ENCODE peak calls at places on chromosomes 1 and 21, in nine cellular contexts. Z is lower lobe of right lung; M is IMR-90; U is CD8-positive, alpha-beta memory T cell; D is AG09309; E is upper lobe of right lung; R is Peyer's patch; H is HFF-Myc; K is astrocyte of the cerebellum. S is an unnamed sample.

GRCh38 chr1:87392241-87393192 is 63.8 kb downstream of the LMO4 start:
- DNase-seq in H (no peak), U (no peak), M (peak), K (peak), D (no peak), Z (no peak), R (no peak), E (no peak), S (no peak)

GRCh38 chr1:204323887-204324286 is 35.8 kb downstream of the PLEKHA6 start:
- DNase-seq in H (no peak), M (peak), Z (no peak), K (no peak), D (peak), U (no peak), R (no peak), E (no peak), S (no peak)

GRCh38 chr1:33383974-33384767 is 46.7 kb downstream of the PHC2 start:
- DNase-seq in H (peak), R (no peak), M (peak), Z (no peak), E (no peak), K (peak), U (no peak), D (no peak), S (peak)

GRCh38 chr1:151638074-151638775 is 26.4 kb downstream of the SNX27 start:
- DNase-seq in H (no peak), K (no peak), D (no peak), E (no peak), R (no peak), Z (no peak), M (no peak), U (no peak), S (no peak)

GRCh38 chr1:47611992-47612391 is 174.1 kb downstream of the FOXD2 start:
- DNase-seq in Z (no peak), K (no peak), U (no peak), D (no peak), H (no peak), E (no peak), M (no peak), R (no peak), S (no peak)

GRCh38 chr1:84541679-84542078 is 32.6 kb downstream of the CTBS start:
- DNase-seq in H (no peak), R (no peak), K (no peak), Z (no peak), E (no peak), M (no peak), D (no peak), U (no peak), S (peak)

GRCh38 chr1:203656796-203657620 is 30.4 kb downstream of the ATP2B4 start:
- DNase-seq in D (no peak), Z (no peak), R (no peak), E (no peak), U (no peak), H (no peak), M (no peak), K (no peak), S (no peak)

GRCh38 chr1:233295775-233296322 is 324 bp upstream of the PCNX2 start:
- DNase-seq in K (peak), M (no peak), Z (no peak), U (no peak), H (no peak), D (no peak), R (no peak), E (no peak), S (no peak)

GRCh38 chr1:168483531-168483930 is 60.3 kb downstream of the XCL2 start:
- DNase-seq in K (peak), U (no peak), Z (no peak), H (no peak), D (peak), E (no peak), M (peak), R (no peak), S (no peak)

GRCh38 chr1:95084317-95085176 is 11.8 kb upstream of the ALG14 start:
- DNase-seq in E (no peak), U (peak), R (peak), Z (no peak), H (peak), K (no peak), D (no peak), M (peak), S (peak)

GRCh38 chr1:99969260-99969728 is 502 bp upstream of the SLC35A3 start:
- DNase-seq in U (no peak), Z (no peak), E (no peak), R (no peak), H (no peak), K (no peak), D (no peak), M (no peak), S (no peak)

GRCh38 chr1:20472860-20473711 is 12.9 kb downstream of the CAMK2N1 start:
- DNase-seq in E (no peak), K (no peak), Z (no peak), M (peak), R (peak), H (no peak), D (no peak), U (no peak), S (peak)

GRCh38 chr1:57549280-57549679 is 125.4 kb upstream of the DAB1 start:
- DNase-seq in U (no peak), E (no peak), Z (no peak), R (no peak), H (no peak), D (no peak), M (no peak), K (no peak), S (no peak)

GRCh38 chr1:240000634-240001033 is 91.0 kb upstream of the FMN2 start:
- DNase-seq in K (peak), U (no peak), D (peak), M (peak), Z (no peak), E (no peak), R (no peak), H (no peak), S (no peak)

GRCh38 chr1:22317231-22317919 is 134.3 kb upstream of the ZBTB40 start:
- DNase-seq in R (no peak), U (no peak), K (no peak), Z (no peak), D (no peak), E (no peak), M (no peak), H (no peak), S (peak)

GRCh38 chr1:94805912-94806311 is 14.2 kb upstream of the SLC44A3 start:
- DNase-seq in R (peak), E (no peak), M (peak), K (peak), D (no peak), Z (peak), H (peak), U (peak), S (peak)

GRCh38 chr1:146007048-146007784 is 10.8 kb upstream of the TXNIP start:
- DNase-seq in H (peak), U (peak), E (no peak), R (peak), D (peak), M (peak), K (peak), Z (no peak), S (peak)

GRCh38 chr1:78536427-78536826 is 45.7 kb downstream of the PTGFR start:
- DNase-seq in Z (no peak), D (no peak), R (no peak), E (no peak), H (no peak), U (no peak), M (peak), K (no peak), S (no peak)

GRCh38 chr1:206896261-206896660 is 982 bp upstream of the IL24 start:
- DNase-seq in U (no peak), Z (no peak), K (no peak), H (no peak), D (no peak), E (no peak), R (no peak), M (no peak), S (no peak)

GRCh38 chr21:25384782-25385181 is 222.5 kb downstream of the MRPL39 start:
- DNase-seq in Z (no peak), K (no peak), D (no peak), U (no peak), E (no peak), H (no peak), M (no peak), R (no peak), S (no peak)

GRCh38 chr1:204150702-204151561 is 912 bp downstream of the ETNK2 start:
- DNase-seq in M (no peak), E (no peak), K (no peak), D (no peak), H (no peak), U (no peak), Z (peak), R (no peak), S (peak)

DNA sequence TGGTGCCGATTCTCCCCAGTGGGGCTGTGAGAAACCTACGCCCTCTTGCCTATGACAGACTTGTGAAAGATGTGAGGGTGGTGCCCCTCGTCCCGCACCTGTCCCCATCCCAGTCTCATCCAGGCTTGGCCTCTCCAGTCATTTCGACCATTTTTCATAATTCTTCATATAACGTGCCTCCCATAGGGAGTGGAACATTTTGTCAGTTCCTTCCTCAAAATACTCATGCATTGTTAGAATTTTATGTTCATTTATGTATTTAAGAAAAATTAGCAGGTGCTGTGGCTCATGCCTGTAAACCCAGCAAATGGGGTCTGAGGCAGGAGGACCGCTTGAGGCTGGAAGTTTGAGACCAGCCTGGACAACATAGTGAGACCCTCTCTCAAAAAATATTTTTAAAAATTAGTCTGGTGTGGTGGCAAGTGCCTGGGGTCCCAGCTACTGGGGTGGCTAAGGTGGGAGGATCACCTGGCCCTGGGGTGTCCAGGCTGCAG is 19.7 kb upstream of the SMPDL3B start:
- DNase-seq in Z (no peak), E (no peak), D (no peak), R (no peak), H (no peak), U (no peak), K (no peak), M (no peak), S (no peak)
- H3K4me3 ChIP-seq in Z (peak), E (peak), D (no peak), R (peak), H (no peak), U (peak), K (no peak), M (peak), S (no peak)

DNA sequence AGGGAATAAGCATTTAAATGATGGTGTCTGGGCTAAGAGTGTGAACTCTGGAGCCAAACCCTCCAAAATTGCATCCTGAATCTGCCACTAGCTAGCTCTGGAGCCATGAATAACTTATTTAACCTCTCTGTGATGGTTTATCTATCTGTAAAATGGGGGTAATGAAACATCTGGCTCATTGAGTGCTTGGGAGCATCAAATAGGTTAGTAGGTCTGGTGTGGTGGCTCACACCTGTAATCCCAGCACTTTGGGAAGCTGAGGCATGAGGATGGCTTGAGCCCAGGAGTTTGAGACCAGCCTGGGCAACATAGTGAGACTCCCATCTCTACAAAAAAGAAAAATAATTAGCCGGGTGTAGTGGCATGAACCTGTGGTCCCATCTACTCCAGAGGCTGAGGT is 42.8 kb downstream of the KIF1B start:
- DNase-seq in Z (no peak), D (no peak), M (no peak), K (no peak), U (no peak), H (no peak), R (no peak), E (no peak), S (no peak)
- H3K4me3 ChIP-seq in Z (no peak), D (no peak), M (no peak), K (no peak), U (no peak), H (no peak), R (no peak), E (no peak), S (no peak)

DNA sequence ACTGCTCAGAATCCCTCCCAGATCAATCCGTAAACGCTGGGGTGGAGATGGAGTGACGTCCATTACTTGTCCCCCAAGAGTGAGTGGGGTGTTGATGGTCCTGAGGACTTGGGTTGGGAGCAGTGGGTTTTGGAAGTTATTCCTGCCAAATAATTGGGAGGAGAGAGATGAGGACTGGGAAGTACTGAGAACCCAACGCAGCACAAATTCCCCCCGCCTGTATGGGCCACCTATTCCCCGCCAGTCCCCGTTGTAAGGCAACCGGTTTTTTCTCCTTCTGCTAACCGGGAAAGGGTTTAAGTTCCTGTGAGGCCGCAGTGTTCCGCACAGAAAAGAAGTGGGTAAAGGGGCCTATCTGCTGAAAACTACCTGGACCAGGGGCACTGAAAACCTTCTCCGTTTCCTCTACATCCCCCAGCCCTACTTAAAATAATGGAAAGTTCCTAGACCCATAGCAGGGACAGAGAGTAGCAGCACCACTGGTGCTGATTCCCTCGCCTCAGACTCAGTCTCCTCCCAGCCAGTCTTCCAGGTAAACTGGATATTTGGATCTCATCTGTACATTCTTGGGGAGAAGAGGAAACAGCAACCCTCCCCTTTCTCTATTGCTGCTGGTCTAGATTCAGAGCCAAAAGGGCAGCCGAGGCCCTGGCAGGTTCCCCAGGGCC is 738 bp downstream of the LURAP1 start:
- DNase-seq in U (no peak), K (no peak), E (no peak), R (no peak), H (no peak), D (no peak), Z (no peak), M (no peak), S (no peak)
- H3K4me3 ChIP-seq in U (peak), K (peak), E (peak), R (peak), H (peak), D (peak), Z (peak), M (peak), S (no peak)

GRCh38 chr1:101308001-101308659 is 71.3 kb downstream of the S1PR1 start:
- DNase-seq in E (no peak), K (no peak), D (no peak), U (no peak), H (no peak), M (no peak), Z (no peak), R (no peak), S (no peak)

GRCh38 chr1:101311146-101311892 is 74.5 kb downstream of the S1PR1 start:
- DNase-seq in U (peak), M (no peak), H (no peak), R (no peak), K (no peak), D (no peak), Z (no peak), E (no peak), S (no peak)

GRCh38 chr1:101310484-101310883 is 73.7 kb downstream of the S1PR1 start:
- DNase-seq in R (peak), M (no peak), U (peak), K (no peak), D (no peak), Z (no peak), E (no peak), H (no peak), S (no peak)

GRCh38 chr1:101309334-101310221 is 72.8 kb downstream of the S1PR1 start:
- DNase-seq in H (no peak), D (peak), E (peak), R (peak), U (peak), M (peak), Z (peak), K (peak), S (peak)

GRCh38 chr1:101308935-101309333 is 72.1 kb downstream of the S1PR1 start:
- DNase-seq in H (no peak), R (peak), D (no peak), U (no peak), M (no peak), Z (no peak), K (no peak), E (no peak), S (no peak)
- H3K4me3 ChIP-seq in H (no peak), R (peak), D (no peak), U (peak), M (no peak), Z (peak), K (no peak), E (no peak), S (no peak)

GRCh38 chr1:27592600-27593340 is 11.2 kb downstream of the AHDC1 start:
- DNase-seq in R (no peak), D (no peak), E (no peak), Z (no peak), H (no peak), M (no peak), U (no peak), K (no peak), S (no peak)
- H3K4me3 ChIP-seq in R (no peak), D (no peak), E (no peak), Z (no peak), H (no peak), M (no peak), U (no peak), K (no peak), S (no peak)

GRCh38 chr1:11898086-11898785 is 28.0 kb downstream of the KIAA2013 start:
- DNase-seq in M (no peak), R (no peak), H (no peak), E (no peak), K (no peak), D (no peak), U (no peak), Z (no peak), S (no peak)
- H3K4me3 ChIP-seq in M (no peak), R (no peak), H (no peak), E (no peak), K (no peak), D (no peak), U (no peak), Z (no peak), S (no peak)